ENCODE peak calls at places on chromosomes 4 and X, in six cellular contexts. F is NCI-H1105; N is stimulated activated CD4-positive, alpha-beta T cell treated with anti-CD3 and anti-CD28 coated beads, Interleukin-2, amount 100 ng/mL, for 24 hours; X is testis; H is ELR; Q is kidney glomerular epithelial cell. V is an unnamed sample.

GRCh38 chr4:154618708-154619315 is 6.4 kb upstream of the FGG start:
- DNase-seq in F (no peak), N (peak), X (peak), H (peak), Q (peak), V (peak)

GRCh38 chrX:123830309-123830708 is 29.5 kb upstream of the XIAP start:
- DNase-seq in F (no peak), N (no peak), X (no peak), H (no peak), Q (peak), V (peak)

GRCh38 chr4:122764071-122764807 is 31.7 kb downstream of the BBS12 start:
- DNase-seq in F (no peak), N (no peak), X (no peak), H (peak), Q (peak), V (no peak)

GRCh38 chr4:139461022-139461421 is 7.1 kb downstream of the RAB33B start:
- DNase-seq in F (no peak), N (no peak), X (no peak), H (no peak), Q (no peak), V (no peak)

GRCh38 chr4:153248641-153249198 is 44.5 kb downstream of the TRIM2 start:
- DNase-seq in F (peak), N (no peak), X (peak), H (no peak), Q (no peak), V (no peak)

GRCh38 chr4:184237612-184238011 is 19.9 kb upstream of the ENPP6 start:
- DNase-seq in F (no peak), N (peak), X (no peak), H (no peak), Q (no peak), V (no peak)

GRCh38 chr4:115918149-115918548 is 804.7 kb upstream of the NDST4 start:
- DNase-seq in F (no peak), N (no peak), X (no peak), H (no peak), Q (no peak), V (no peak)

GRCh38 chrX:12770440-12770839 is 20.8 kb upstream of the PRPS2 start:
- DNase-seq in F (no peak), N (no peak), X (no peak), H (peak), Q (peak), V (no peak)

GRCh38 chr4:153218961-153219360 is 14.7 kb downstream of the TRIM2 start:
- DNase-seq in F (no peak), N (no peak), X (no peak), H (peak), Q (no peak), V (no peak)

GRCh38 chr4:159435561-159436023 is 332.7 kb downstream of the RAPGEF2 start:
- DNase-seq in F (no peak), N (no peak), X (no peak), H (no peak), Q (no peak), V (no peak)

GRCh38 chrX:115665122-115665521 is 104.1 kb downstream of the PLS3 start:
- DNase-seq in F (no peak), N (no peak), X (no peak), H (no peak), Q (no peak), V (no peak)

GRCh38 chr4:59671037-59671436 is 1529.1 kb upstream of the ADGRL3 start:
- DNase-seq in F (no peak), N (no peak), X (no peak), H (peak), Q (no peak), V (no peak)

GRCh38 chrX:13252726-13253125 is 67.1 kb downstream of the ATXN3L start:
- DNase-seq in F (no peak), N (no peak), X (no peak), H (no peak), Q (no peak), V (no peak)

GRCh38 chr4:3511187-3511586 is 21.0 kb downstream of the LRPAP1 start:
- DNase-seq in F (no peak), N (no peak), X (no peak), H (no peak), Q (no peak), V (no peak)

GRCh38 chr4:173076903-173077629 is 91.5 kb upstream of the GALNT7 start:
- DNase-seq in F (no peak), N (no peak), X (no peak), H (peak), Q (peak), V (no peak)

GRCh38 chr4:42642136-42642797 is 14.6 kb downstream of the ATP8A1 start:
- DNase-seq in F (no peak), N (no peak), X (no peak), H (no peak), Q (no peak), V (no peak)

GRCh38 chr4:92334716-92335350 is 31.1 kb downstream of the GRID2 start:
- DNase-seq in F (no peak), N (no peak), X (peak), H (no peak), Q (no peak), V (peak)

GRCh38 chr4:161496-162284 is 37.4 kb downstream of the ZNF718 start:
- DNase-seq in F (no peak), N (no peak), X (no peak), H (peak), Q (no peak), V (no peak)

GRCh38 chr4:144583658-144584057 is 62.3 kb upstream of the HHIP start:
- DNase-seq in F (no peak), N (no peak), X (no peak), H (no peak), Q (peak), V (no peak)

GRCh38 chr4:67343162-67343561 is 202.1 kb downstream of the CENPC start:
- DNase-seq in F (no peak), N (no peak), X (no peak), H (no peak), Q (no peak), V (no peak)

GRCh38 chr4:10075158-10075863 is 41.3 kb downstream of the WDR1 start:
- DNase-seq in F (no peak), N (no peak), X (peak), H (no peak), Q (no peak), V (no peak)

GRCh38 chr4:33369366-33369899 is 2649.3 kb downstream of the PCDH7 start:
- DNase-seq in F (no peak), N (no peak), X (no peak), H (peak), Q (no peak), V (no peak)

GRCh38 chr4:722181-722725 is 16.6 kb downstream of the PCGF3 start:
- DNase-seq in F (no peak), N (no peak), X (no peak), H (no peak), Q (no peak), V (no peak)

GRCh38 chrX:37961118-37961517 is 45.2 kb upstream of the SYTL5 start:
- DNase-seq in F (no peak), N (no peak), X (no peak), H (no peak), Q (no peak), V (no peak)

GRCh38 chr4:100983426-100983825 is 363.9 kb downstream of the PPP3CA start:
- DNase-seq in F (no peak), N (no peak), X (no peak), H (no peak), Q (no peak), V (no peak)

GRCh38 chrX:136487647-136488046 is at the start of gene BRS3:
- DNase-seq in F (no peak), N (no peak), X (no peak), H (no peak), Q (no peak), V (no peak)